ENCODE peak calls at places on chromosomes 13 and 19, in six cellular contexts. Z is HCT116; U is neural progenitor cell; H is CD4-positive, alpha-beta memory T cell; Y is heart right ventricle; S is fibroblast of lung. A is an unnamed sample.

GRCh38 chr13:55572862-55573261 is 1567.9 kb upstream of the PRR20A start:
- DNase-seq in Z (no peak), U (no peak), H (no peak), Y (no peak), S (no peak), A (no peak)

GRCh38 chr13:55937180-55937579 is 1203.5 kb upstream of the PRR20A start:
- DNase-seq in Z (no peak), U (no peak), H (no peak), Y (no peak), S (no peak), A (no peak)

GRCh38 chr13:28735481-28736029 is 16.8 kb upstream of the SLC46A3 start:
- DNase-seq in Z (no peak), U (no peak), H (no peak), Y (no peak), S (no peak), A (no peak)

GRCh38 chr19:13995017-13995728 is 10.9 kb downstream of the RFX1 start:
- DNase-seq in Z (no peak), U (no peak), H (no peak), Y (no peak), S (no peak), A (peak)

GRCh38 chr13:49540552-49540951 is 44.8 kb downstream of the PHF11 start:
- DNase-seq in Z (no peak), U (peak), H (no peak), Y (no peak), S (peak), A (no peak)

GRCh38 chr19:13150919-13151604 is 851 bp downstream of the IER2 start:
- DNase-seq in Z (no peak), U (peak), H (peak), Y (peak), S (no peak), A (peak)

GRCh38 chr19:5960005-5961001 is 17.6 kb downstream of the RANBP3 start:
- DNase-seq in Z (no peak), U (no peak), H (no peak), Y (peak), S (no peak), A (peak)

GRCh38 chr13:46575843-46576242 is 22.9 kb downstream of the LRCH1 start:
- DNase-seq in Z (no peak), U (peak), H (no peak), Y (peak), S (peak), A (no peak)

GRCh38 chr19:50378863-50379236 is 2.6 kb downstream of the NR1H2 start:
- DNase-seq in Z (no peak), U (no peak), H (no peak), Y (no peak), S (no peak), A (no peak)

GRCh38 chr19:32614916-32615315 is 33.9 kb downstream of the PDCD5 start:
- DNase-seq in Z (no peak), U (no peak), H (no peak), Y (no peak), S (no peak), A (no peak)

GRCh38 chr13:100234006-100234405 is 145.1 kb downstream of the PCCA start:
- DNase-seq in Z (no peak), U (peak), H (no peak), Y (no peak), S (no peak), A (no peak)

GRCh38 chr13:82688400-82688999 is 1193.8 kb downstream of the SLITRK1 start:
- DNase-seq in Z (no peak), U (no peak), H (no peak), Y (no peak), S (peak), A (no peak)

DNA sequence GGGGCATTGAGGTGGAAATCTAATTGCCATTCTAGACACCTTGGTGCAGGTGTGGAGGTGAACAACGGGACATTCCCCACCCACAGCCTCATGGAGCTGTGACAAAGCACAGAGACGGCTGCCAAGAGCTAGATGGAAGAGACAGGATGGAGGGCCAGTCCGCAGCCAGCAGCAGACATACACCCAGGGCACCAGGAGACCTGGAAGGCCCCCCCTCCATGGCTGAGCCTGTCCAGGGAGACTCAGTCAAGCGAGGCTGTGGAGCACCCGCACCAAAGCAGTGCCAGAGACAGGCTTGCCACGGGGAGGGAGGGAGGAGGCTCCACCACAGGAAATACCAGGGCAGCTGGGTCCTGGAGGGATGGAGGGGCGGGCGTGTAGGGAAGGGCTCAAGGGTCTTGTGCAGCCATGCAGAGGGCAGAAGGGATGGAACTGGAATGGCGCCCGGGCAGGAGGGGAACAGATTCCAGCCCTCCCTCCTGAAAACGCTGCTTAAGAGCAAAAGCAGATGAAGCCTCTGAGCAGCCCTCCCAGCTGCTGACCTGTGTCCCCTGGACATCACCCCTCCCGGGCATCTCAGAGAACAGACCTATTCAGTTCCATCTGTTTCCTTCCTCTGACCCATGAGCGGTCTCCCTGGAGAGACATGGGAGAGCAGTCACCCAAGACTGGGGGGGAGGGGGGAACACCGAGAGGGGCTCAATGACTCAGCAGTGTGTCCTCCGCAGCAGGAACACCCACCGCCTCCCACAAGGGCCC is 14.4 kb downstream of the EPS15L1 start:
- DNase-seq in Z (no peak), U (peak), H (no peak), Y (peak), S (peak), A (no peak)
- H3K27ac ChIP-seq in Z (no peak), U (no peak), H (no peak), Y (peak), S (peak), A (peak)

GRCh38 chr19:7368456-7368855 is 19.7 kb downstream of the ARHGEF18 start:
- DNase-seq in Z (no peak), U (no peak), H (no peak), Y (no peak), S (no peak), A (no peak)
- H3K27ac ChIP-seq in Z (peak), U (no peak), H (no peak), Y (no peak), S (no peak), A (no peak)

DNA sequence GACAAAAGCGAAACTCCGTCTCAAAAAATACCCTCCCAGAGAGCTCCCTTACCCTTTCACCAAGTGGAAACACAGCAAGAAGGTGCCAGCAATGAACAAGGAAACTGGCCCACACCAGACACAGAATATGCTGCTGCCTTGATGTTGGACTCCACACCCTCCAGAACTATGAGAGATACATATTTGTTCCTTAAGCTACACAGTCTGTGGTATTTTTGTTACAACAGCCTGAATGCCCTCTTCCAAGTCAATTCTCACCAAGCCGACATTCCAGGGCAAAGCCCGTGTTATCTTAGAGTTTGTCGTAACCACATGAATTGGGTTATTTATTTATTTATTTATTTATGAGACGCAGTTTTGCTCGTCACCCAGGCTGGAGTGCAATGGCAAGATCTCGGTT is 14.9 kb downstream of the FGF21 start:
- DNase-seq in Z (no peak), U (no peak), H (no peak), Y (no peak), S (peak), A (no peak)
- H3K27ac ChIP-seq in Z (peak), U (no peak), H (no peak), Y (no peak), S (no peak), A (no peak)

GRCh38 chr19:4068058-4068966 is 1.6 kb upstream of the ZBTB7A start:
- DNase-seq in Z (no peak), U (no peak), H (peak), Y (no peak), S (no peak), A (no peak)

GRCh38 chr19:4066682-4067395 is at the start of gene ZBTB7A:
- DNase-seq in Z (peak), U (peak), H (peak), Y (peak), S (peak), A (peak)

GRCh38 chr19:4069331-4069959 is 2.7 kb upstream of the ZBTB7A start:
- DNase-seq in Z (no peak), U (no peak), H (no peak), Y (no peak), S (no peak), A (no peak)

GRCh38 chr19:4066176-4066606 is 508 bp downstream of the ZBTB7A start:
- DNase-seq in Z (no peak), U (no peak), H (no peak), Y (no peak), S (no peak), A (peak)

GRCh38 chr19:4067396-4068057 is 828 bp upstream of the ZBTB7A start:
- DNase-seq in Z (no peak), U (peak), H (no peak), Y (peak), S (no peak), A (no peak)
- H3K27ac ChIP-seq in Z (peak), U (no peak), H (peak), Y (peak), S (no peak), A (peak)

GRCh38 chr19:17755533-17755885 is 4.2 kb downstream of the FCHO1 start:
- DNase-seq in Z (no peak), U (no peak), H (no peak), Y (no peak), S (no peak), A (no peak)
- H3K27ac ChIP-seq in Z (no peak), U (no peak), H (peak), Y (no peak), S (no peak), A (no peak)

GRCh38 chr19:1449467-1450442 is at the start of gene APC2:
- DNase-seq in Z (no peak), U (peak), H (no peak), Y (no peak), S (no peak), A (no peak)
- H3K27ac ChIP-seq in Z (no peak), U (no peak), H (no peak), Y (no peak), S (no peak), A (no peak)

GRCh38 chr13:58823701-58824100 is 1192.2 kb downstream of the PCDH17 start:
- DNase-seq in Z (no peak), U (no peak), H (no peak), Y (no peak), S (no peak), A (no peak)
- H3K27ac ChIP-seq in Z (no peak), U (no peak), H (no peak), Y (no peak), S (no peak), A (no peak)

A was measured in testis.